ENCODE peak calls at places on chromosomes 4 and X, in seven cellular contexts. One of them, this sample, is unnamed.

GRCh38 chr4:47469951-47470350 is 6.4 kb upstream of the COMMD8 start:
- DNase-seq in AG10803: peak
- DNase-seq in HFF-Myc: no peak
- DNase-seq in NB4: no peak
- DNase-seq in spleen: no peak
- DNase-seq in A673: no peak
- DNase-seq in AG04450: no peak
- DNase-seq in this sample: no peak

GRCh38 chr4:69057620-69058409 is 38.5 kb upstream of the UGT2B7 start:
- DNase-seq in A673: no peak
- DNase-seq in NB4: no peak
- DNase-seq in spleen: no peak
- DNase-seq in AG04450: no peak
- DNase-seq in HFF-Myc: no peak
- DNase-seq in AG10803: no peak
- DNase-seq in this sample: no peak

GRCh38 chr4:124686279-124686678 is 26.3 kb downstream of the ANKRD50 start:
- DNase-seq in spleen: no peak
- DNase-seq in AG10803: no peak
- DNase-seq in HFF-Myc: no peak
- DNase-seq in NB4: no peak
- DNase-seq in A673: peak
- DNase-seq in AG04450: no peak
- DNase-seq in this sample: no peak

GRCh38 chrX:39309018-39309620 is 507.9 kb downstream of the MID1IP1 start:
- DNase-seq in AG04450: no peak
- DNase-seq in NB4: peak
- DNase-seq in HFF-Myc: peak
- DNase-seq in AG10803: peak
- DNase-seq in A673: peak
- DNase-seq in spleen: no peak
- DNase-seq in this sample: no peak

GRCh38 chr4:35548921-35549320 is 695.4 kb downstream of the ARAP2 start:
- DNase-seq in HFF-Myc: no peak
- DNase-seq in A673: no peak
- DNase-seq in spleen: no peak
- DNase-seq in NB4: no peak
- DNase-seq in AG04450: no peak
- DNase-seq in AG10803: no peak
- DNase-seq in this sample: no peak

GRCh38 chr4:4424499-4425115 is 37.7 kb downstream of the NSG1 start:
- DNase-seq in AG04450: no peak
- DNase-seq in AG10803: no peak
- DNase-seq in A673: no peak
- DNase-seq in HFF-Myc: no peak
- DNase-seq in NB4: no peak
- DNase-seq in spleen: no peak
- DNase-seq in this sample: no peak

GRCh38 chr4:8683462-8683861 is 90.9 kb downstream of the CPZ start:
- DNase-seq in A673: no peak
- DNase-seq in HFF-Myc: no peak
- DNase-seq in spleen: peak
- DNase-seq in AG04450: no peak
- DNase-seq in NB4: no peak
- DNase-seq in AG10803: no peak
- DNase-seq in this sample: no peak

GRCh38 chr4:25223770-25224375 is 10.0 kb upstream of the PI4K2B start:
- DNase-seq in spleen: no peak
- DNase-seq in NB4: peak
- DNase-seq in AG10803: peak
- DNase-seq in A673: peak
- DNase-seq in HFF-Myc: no peak
- DNase-seq in AG04450: no peak
- DNase-seq in this sample: no peak

GRCh38 chr4:87053802-87054767 is 119.3 kb downstream of the AFF1 start:
- DNase-seq in AG04450: no peak
- DNase-seq in spleen: no peak
- DNase-seq in NB4: no peak
- DNase-seq in HFF-Myc: no peak
- DNase-seq in A673: no peak
- DNase-seq in AG10803: no peak
- DNase-seq in this sample: no peak

GRCh38 chr4:122249357-122249756 is 97.2 kb downstream of the BLTP1 start:
- DNase-seq in HFF-Myc: no peak
- DNase-seq in spleen: no peak
- DNase-seq in NB4: no peak
- DNase-seq in AG04450: no peak
- DNase-seq in AG10803: no peak
- DNase-seq in A673: no peak
- DNase-seq in this sample: no peak

DNA sequence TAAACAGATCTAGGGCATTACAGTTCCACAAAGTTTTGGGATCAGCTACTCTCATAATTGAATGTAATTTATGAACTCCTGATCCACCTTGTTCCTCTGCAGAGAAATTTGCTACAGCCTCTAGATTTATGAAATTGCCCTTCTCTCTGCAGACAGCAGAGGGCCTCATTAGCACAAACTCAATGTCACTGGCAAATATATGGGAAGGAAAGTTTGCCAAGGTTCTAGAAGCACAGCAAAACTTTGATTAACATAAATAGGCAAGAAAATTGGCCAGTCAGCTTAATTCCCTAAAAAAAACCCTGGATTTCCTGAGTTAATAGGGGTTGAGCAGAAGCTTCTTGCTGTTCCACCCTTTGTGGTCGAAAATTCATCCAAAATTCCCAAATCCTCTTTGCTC is 31.5 kb downstream of the PRPS1 start:
- DNase-seq in AG04450: no peak
- DNase-seq in spleen: no peak
- DNase-seq in NB4: peak
- DNase-seq in AG10803: peak
- DNase-seq in HFF-Myc: no peak
- DNase-seq in A673: peak
- DNase-seq in this sample: no peak
- TF ChIP-seq CTCF in AG04450: peak
- TF ChIP-seq CTCF in spleen: peak
- TF ChIP-seq CTCF in NB4: peak
- TF ChIP-seq CTCF in AG10803: peak
- TF ChIP-seq CTCF in HFF-Myc: peak
- TF ChIP-seq CTCF in A673: peak
- TF ChIP-seq CTCF in this sample: peak

GRCh38 chr4:94126669-94127068 is 81.0 kb upstream of the SMARCAD1 start:
- DNase-seq in AG10803: no peak
- DNase-seq in spleen: no peak
- DNase-seq in NB4: peak
- DNase-seq in AG04450: no peak
- DNase-seq in HFF-Myc: no peak
- DNase-seq in A673: no peak
- DNase-seq in this sample: no peak
- TF ChIP-seq CTCF in AG10803: peak
- TF ChIP-seq CTCF in spleen: no peak
- TF ChIP-seq CTCF in NB4: no peak
- TF ChIP-seq CTCF in AG04450: peak
- TF ChIP-seq CTCF in HFF-Myc: peak
- TF ChIP-seq CTCF in A673: peak
- TF ChIP-seq CTCF in this sample: no peak

GRCh38 chr4:100576570-100576969 is 58.7 kb upstream of the EMCN start:
- DNase-seq in AG04450: no peak
- DNase-seq in A673: no peak
- DNase-seq in spleen: no peak
- DNase-seq in HFF-Myc: no peak
- DNase-seq in AG10803: no peak
- DNase-seq in NB4: peak
- DNase-seq in this sample: no peak
- TF ChIP-seq CTCF in AG04450: no peak
- TF ChIP-seq CTCF in A673: peak
- TF ChIP-seq CTCF in spleen: no peak
- TF ChIP-seq CTCF in HFF-Myc: no peak
- TF ChIP-seq CTCF in AG10803: no peak
- TF ChIP-seq CTCF in NB4: peak
- TF ChIP-seq CTCF in this sample: no peak

GRCh38 chr4:14237911-14238310 is 610.4 kb upstream of the BOD1L1 start:
- DNase-seq in HFF-Myc: no peak
- DNase-seq in NB4: no peak
- DNase-seq in AG04450: no peak
- DNase-seq in spleen: no peak
- DNase-seq in AG10803: no peak
- DNase-seq in A673: no peak
- DNase-seq in this sample: no peak
- TF ChIP-seq CTCF in HFF-Myc: no peak
- TF ChIP-seq CTCF in NB4: no peak
- TF ChIP-seq CTCF in AG04450: no peak
- TF ChIP-seq CTCF in spleen: no peak
- TF ChIP-seq CTCF in AG10803: no peak
- TF ChIP-seq CTCF in A673: no peak
- TF ChIP-seq CTCF in this sample: no peak

This sample was measured in AG09319.